ENCODE peak calls at places on chromosomes 11 and 22, in six cellular contexts. Q is upper lobe of left lung, B is heart left ventricle, W is K562, K is A549, Z is GM12878. E is an unnamed sample.

GRCh38 chr11:122765487-122766131 is 72.7 kb upstream of the CRTAM start:
- ATAC-seq in Q (no peak), B (no peak), W (no peak), K (peak), Z (no peak), E (no peak)

GRCh38 chr11:1837171-1838076 is 1.4 kb upstream of the TNNI2 start:
- ATAC-seq in Q (no peak), B (peak), W (peak), K (peak), Z (peak), E (peak)

GRCh38 chr11:12220305-12220704 is 109.9 kb downstream of the MICAL2 start:
- ATAC-seq in Q (no peak), B (peak), W (no peak), K (no peak), Z (no peak), E (peak)

GRCh38 chr22:27139935-27140493 is 482.6 kb downstream of the MIAT start:
- ATAC-seq in Q (no peak), B (no peak), W (no peak), K (peak), Z (no peak), E (peak)

GRCh38 chr11:111402411-111402810 is 23.3 kb upstream of the POU2AF1 start:
- ATAC-seq in Q (no peak), B (no peak), W (no peak), K (no peak), Z (no peak), E (no peak)

GRCh38 chr22:48576333-48577013 is 1251.2 kb downstream of the BRD1 start:
- ATAC-seq in Q (no peak), B (peak), W (no peak), K (peak), Z (no peak), E (no peak)

GRCh38 chr11:108886608-108887007 is 221.7 kb downstream of the DDX10 start:
- ATAC-seq in Q (no peak), B (no peak), W (no peak), K (peak), Z (no peak), E (no peak)

GRCh38 chr11:32343325-32344008 is 91.9 kb downstream of the WT1 start:
- ATAC-seq in Q (no peak), B (no peak), W (no peak), K (no peak), Z (peak), E (no peak)

GRCh38 chr11:118565062-118565461 is 669 bp downstream of the IFT46 start:
- ATAC-seq in Q (no peak), B (peak), W (no peak), K (no peak), Z (no peak), E (peak)

GRCh38 chr11:19079643-19080440 is 19.3 kb upstream of the MRGPRX2 start:
- ATAC-seq in Q (peak), B (no peak), W (no peak), K (peak), Z (no peak), E (peak)

GRCh38 chr11:2993000-2993330 is 836 bp upstream of the NAP1L4 start:
- ATAC-seq in Q (no peak), B (no peak), W (no peak), K (peak), Z (peak), E (no peak)

GRCh38 chr22:31055322-31056159 is 25.6 kb upstream of the SMTN start:
- ATAC-seq in Q (peak), B (peak), W (no peak), K (peak), Z (no peak), E (peak)

GRCh38 chr11:737366-737765 is 9.9 kb upstream of the TALDO1 start:
- ATAC-seq in Q (no peak), B (no peak), W (peak), K (peak), Z (peak), E (no peak)

GRCh38 chr11:8671651-8672062 is 10.8 kb downstream of the TRIM66 start:
- ATAC-seq in Q (peak), B (peak), W (no peak), K (peak), Z (no peak), E (peak)

GRCh38 chr11:103936059-103936458 is 100.4 kb upstream of the DDI1 start:
- ATAC-seq in Q (no peak), B (no peak), W (no peak), K (no peak), Z (peak), E (no peak)

GRCh38 chr11:10327254-10327653 is 22.4 kb downstream of the ADM start:
- ATAC-seq in Q (no peak), B (peak), W (no peak), K (no peak), Z (no peak), E (peak)

GRCh38 chr11:69140635-69141034 is 15.1 kb upstream of the SMIM38 start:
- ATAC-seq in Q (no peak), B (no peak), W (no peak), K (no peak), Z (no peak), E (no peak)

GRCh38 chr11:119185916-119186634 is 800 bp downstream of the NHERF4 start:
- ATAC-seq in Q (no peak), B (no peak), W (peak), K (no peak), Z (no peak), E (no peak)

GRCh38 chr11:85749287-85749834 is 61.6 kb downstream of the SYTL2 start:
- ATAC-seq in Q (no peak), B (no peak), W (no peak), K (peak), Z (no peak), E (no peak)

GRCh38 chr11:102177974-102178631 is 67.9 kb downstream of the YAP1 start:
- ATAC-seq in Q (peak), B (no peak), W (no peak), K (peak), Z (no peak), E (peak)

GRCh38 chr11:13668957-13669521 is 571 bp downstream of the FAR1 start:
- ATAC-seq in Q (peak), B (no peak), W (peak), K (peak), Z (peak), E (peak)
- TF ChIP-seq POLR2A in Q (no peak), B (no peak), W (no peak), K (no peak), Z (no peak), E (no peak)

DNA sequence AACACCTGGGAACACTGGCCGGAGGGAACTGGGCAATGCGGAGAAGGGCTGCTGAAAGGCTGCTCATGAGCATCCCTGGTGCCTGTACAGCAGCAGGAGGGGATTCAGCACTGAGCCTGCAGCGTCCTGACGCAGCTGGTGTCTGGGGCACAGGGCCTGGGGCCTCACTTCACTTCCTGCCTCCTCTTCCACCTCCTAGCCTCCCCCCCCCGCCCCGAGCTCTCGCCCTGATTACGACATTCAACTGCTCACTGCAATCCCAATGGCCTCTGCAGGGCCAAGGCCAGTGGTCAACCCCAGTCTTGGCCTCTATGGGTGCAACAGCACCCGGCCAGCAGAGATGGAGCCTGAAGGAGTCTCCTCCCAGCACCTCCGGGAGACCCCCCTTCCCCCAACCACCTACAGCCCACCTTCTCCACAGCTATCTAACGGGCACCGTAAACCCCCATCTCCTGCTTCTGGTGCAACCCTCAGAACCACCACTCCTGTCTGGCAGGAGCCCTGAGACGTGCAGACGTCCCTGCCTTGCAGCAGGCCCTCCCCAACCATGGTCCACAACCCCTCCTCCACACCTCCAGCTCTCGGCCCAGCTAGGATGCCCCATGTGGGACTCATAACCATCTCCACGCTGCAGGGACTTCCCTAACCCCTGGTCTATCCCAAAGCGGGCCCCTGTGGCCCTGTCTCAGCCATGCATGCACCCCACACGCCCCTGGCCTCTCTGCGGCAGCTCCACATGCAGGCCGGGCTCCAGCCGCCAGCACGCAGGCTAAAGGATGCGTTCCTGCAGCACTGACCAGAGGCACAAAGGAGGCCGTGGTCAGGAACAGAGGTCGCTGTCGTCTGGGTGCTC is 38.2 kb downstream of the BRD1 start:
- ATAC-seq in Q (peak), B (peak), W (no peak), K (no peak), Z (no peak), E (peak)
- TF ChIP-seq POLR2A in Q (peak), B (no peak), W (no peak), K (no peak), Z (no peak), E (no peak)

GRCh38 chr11:36635463-36635862 is 37.4 kb upstream of the RAG2 start:
- ATAC-seq in Q (no peak), B (peak), W (no peak), K (no peak), Z (no peak), E (no peak)
- TF ChIP-seq POLR2A in Q (no peak), B (no peak), W (no peak), K (no peak), Z (no peak), E (no peak)

GRCh38 chr22:42931421-42932196 is 74.5 kb upstream of the ARFGAP3 start:
- ATAC-seq in Q (no peak), B (peak), W (no peak), K (no peak), Z (peak), E (peak)
- TF ChIP-seq POLR2A in Q (no peak), B (no peak), W (no peak), K (no peak), Z (peak), E (no peak)

E was measured in gastroesophageal sphincter.